ENCODE peak calls at places on chromosome 22, in ten cellular contexts. Y, I, P, R, N, C, F, G, K and S are unnamed samples.

GRCh38 chr22:47878460-47878859 is 1116.0 kb downstream of the TBC1D22A start:
- DNase-seq in I (no peak), C (no peak), P (no peak), N (no peak), Y (no peak), K (no peak), R (no peak), F (no peak), G (no peak), S (no peak)

GRCh38 chr22:49307071-49307830 is 520.4 kb downstream of the BRD1 start:
- DNase-seq in P (no peak), Y (no peak), I (no peak), C (peak), K (peak), R (peak), N (no peak), F (peak), G (peak), S (no peak)

GRCh38 chr22:49255741-49256318 is 571.8 kb downstream of the BRD1 start:
- DNase-seq in R (no peak), P (no peak), I (no peak), Y (no peak), C (peak), N (no peak), F (peak), K (peak), G (no peak), S (no peak)

GRCh38 chr22:41657709-41658108 is 31.0 kb downstream of the SNU13 start:
- DNase-seq in K (no peak), C (no peak), I (no peak), N (no peak), P (no peak), F (peak), G (no peak), R (no peak), Y (no peak), S (no peak)

GRCh38 chr22:45014658-45015057 is 4.9 kb upstream of the PHF21B start:
- DNase-seq in Y (no peak), K (no peak), I (no peak), R (no peak), P (no peak), N (no peak), F (no peak), C (no peak), G (no peak), S (no peak)

GRCh38 chr22:34850010-34850409 is 215.9 kb upstream of the ISX start:
- DNase-seq in F (no peak), N (no peak), P (no peak), K (no peak), I (no peak), Y (no peak), R (peak), G (no peak), C (no peak), S (no peak)

GRCh38 chr22:30208631-30209603 is 37.6 kb downstream of the LIF start:
- DNase-seq in Y (peak), G (peak), R (peak), K (peak), F (peak), N (no peak), C (peak), I (peak), P (peak), S (no peak)

GRCh38 chr22:27919943-27920755 is 1.1 kb upstream of the PITPNB start:
- DNase-seq in G (peak), C (peak), Y (peak), R (peak), P (peak), K (no peak), N (no peak), F (peak), I (peak), S (no peak)

GRCh38 chr22:45125198-45125597 is 38.5 kb upstream of the NUP50 start:
- DNase-seq in N (no peak), I (no peak), G (no peak), F (no peak), P (peak), Y (no peak), R (no peak), K (no peak), C (no peak), S (no peak)

GRCh38 chr22:50520826-50521453 is 4.5 kb downstream of the SCO2 start:
- DNase-seq in R (no peak), P (no peak), Y (no peak), C (no peak), K (no peak), I (no peak), F (no peak), N (no peak), G (no peak), S (no peak)

GRCh38 chr22:23533328-23533762 is 46.7 kb downstream of the IGLL1 start:
- DNase-seq in P (peak), K (no peak), Y (no peak), G (no peak), R (no peak), F (no peak), C (no peak), I (peak), N (no peak), S (no peak)

GRCh38 chr22:46062971-46063631 is 86.1 kb upstream of the WNT7B start:
- DNase-seq in K (peak), N (no peak), F (peak), G (peak), Y (no peak), I (no peak), R (peak), P (no peak), C (peak), S (no peak)

GRCh38 chr22:19109198-19110063 is 12.8 kb downstream of the DGCR2 start:
- DNase-seq in R (no peak), Y (peak), G (peak), N (peak), I (peak), K (peak), C (peak), P (peak), F (peak), S (no peak)

GRCh38 chr22:24156146-24156914 is 25.0 kb upstream of the SUSD2 start:
- DNase-seq in G (no peak), I (no peak), R (peak), C (peak), K (peak), F (no peak), Y (no peak), P (peak), N (peak), S (peak)

GRCh38 chr22:47918936-47919505 is 1156.6 kb downstream of the TBC1D22A start:
- DNase-seq in F (no peak), G (no peak), K (no peak), R (no peak), I (no peak), C (no peak), P (no peak), N (no peak), Y (no peak), S (no peak)

GRCh38 chr22:40524392-40525249 is 111.9 kb downstream of the MRTFA start:
- DNase-seq in G (no peak), R (no peak), F (no peak), P (peak), I (peak), Y (no peak), C (no peak), K (no peak), N (peak), S (no peak)

GRCh38 chr22:36796629-36797175 is 20.1 kb downstream of the PVALB start:
- DNase-seq in G (no peak), C (no peak), K (no peak), P (no peak), R (no peak), N (no peak), I (no peak), F (no peak), Y (no peak), S (no peak)

GRCh38 chr22:47160781-47161520 is 398.5 kb downstream of the TBC1D22A start:
- DNase-seq in G (peak), R (no peak), I (no peak), N (no peak), K (no peak), F (no peak), P (no peak), C (no peak), Y (no peak), S (no peak)

GRCh38 chr22:39820266-39820665 is 73.3 kb downstream of the ENTHD1 start:
- DNase-seq in K (no peak), R (no peak), C (no peak), F (no peak), Y (no peak), P (peak), I (peak), N (no peak), G (no peak), S (peak)

DNA sequence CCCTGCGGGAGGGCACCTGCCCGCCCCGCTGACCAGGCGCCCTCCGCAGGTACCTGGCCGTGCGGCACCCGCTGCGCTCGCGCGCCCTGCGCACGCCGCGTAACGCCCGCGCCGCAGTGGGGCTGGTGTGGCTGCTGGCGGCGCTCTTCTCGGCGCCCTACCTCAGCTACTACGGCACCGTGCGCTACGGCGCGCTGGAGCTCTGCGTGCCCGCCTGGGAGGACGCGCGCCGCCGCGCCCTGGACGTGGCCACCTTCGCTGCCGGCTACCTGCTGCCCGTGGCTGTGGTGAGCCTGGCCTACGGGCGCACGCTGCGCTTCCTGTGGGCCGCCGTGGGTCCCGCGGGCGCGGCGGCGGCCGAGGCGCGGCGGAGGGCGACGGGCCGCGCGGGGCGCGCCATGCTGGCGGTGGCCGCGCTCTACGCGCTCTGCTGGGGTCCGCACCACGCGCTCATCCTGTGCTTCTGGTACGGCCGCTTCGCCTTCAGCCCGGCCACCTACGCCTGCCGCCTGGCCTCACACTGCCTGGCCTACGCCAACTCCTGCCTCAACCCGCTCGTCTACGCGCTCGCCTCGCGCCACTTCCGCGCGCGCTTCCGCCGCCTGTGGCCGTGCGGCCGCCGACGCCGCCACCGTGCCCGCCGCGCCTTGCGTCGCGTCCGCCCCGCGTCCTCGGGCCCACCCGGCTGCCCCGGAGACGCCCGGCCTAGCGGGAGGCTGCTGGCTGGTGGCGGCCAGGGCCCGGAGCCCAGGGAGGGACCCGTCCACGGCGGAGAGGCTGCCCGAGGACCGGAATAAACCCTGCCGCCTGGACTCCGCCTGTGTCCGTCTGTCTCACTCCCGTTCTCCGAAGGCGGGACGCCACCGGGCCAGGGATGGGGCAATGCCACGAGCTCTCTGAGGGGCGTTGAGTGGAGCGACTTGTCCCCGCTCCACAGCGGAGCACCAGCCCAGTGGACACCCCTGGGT is 1.8 kb downstream of the GALR3 start:
- DNase-seq in F (no peak), C (no peak), G (no peak), Y (no peak), I (no peak), N (no peak), P (no peak), R (peak), K (no peak), S (no peak)
- TF ChIP-seq POLR2A in F (no peak), C (no peak), G (no peak), Y (no peak), I (no peak), N (no peak), P (no peak), R (no peak), K (no peak), S (no peak)

GRCh38 chr22:18059473-18059872 is 18.3 kb upstream of the PEX26 start:
- DNase-seq in C (no peak), G (no peak), F (no peak), I (no peak), K (no peak), N (no peak), Y (no peak), P (no peak), R (no peak), S (no peak)

GRCh38 chr22:18059991-18060390 is 17.8 kb upstream of the PEX26 start:
- DNase-seq in G (no peak), Y (no peak), C (no peak), I (no peak), P (no peak), F (no peak), N (no peak), R (no peak), K (no peak), S (no peak)

GRCh38 chr22:18058770-18059169 is 19.0 kb upstream of the PEX26 start:
- DNase-seq in Y (no peak), K (no peak), F (no peak), C (no peak), P (no peak), G (no peak), N (no peak), I (no peak), R (no peak), S (no peak)

GRCh38 chr22:18062421-18062820 is 15.4 kb upstream of the PEX26 start:
- DNase-seq in R (no peak), G (no peak), P (no peak), K (no peak), I (no peak), F (no peak), C (no peak), N (no peak), Y (no peak), S (no peak)

GRCh38 chr22:18060646-18061620 is 16.9 kb upstream of the PEX26 start:
- DNase-seq in R (no peak), I (peak), G (no peak), N (no peak), F (no peak), K (no peak), Y (no peak), P (peak), C (peak), S (no peak)
- TF ChIP-seq POLR2A in R (no peak), I (no peak), G (no peak), N (no peak), F (no peak), K (no peak), Y (no peak), P (no peak), C (no peak), S (no peak)

DNA sequence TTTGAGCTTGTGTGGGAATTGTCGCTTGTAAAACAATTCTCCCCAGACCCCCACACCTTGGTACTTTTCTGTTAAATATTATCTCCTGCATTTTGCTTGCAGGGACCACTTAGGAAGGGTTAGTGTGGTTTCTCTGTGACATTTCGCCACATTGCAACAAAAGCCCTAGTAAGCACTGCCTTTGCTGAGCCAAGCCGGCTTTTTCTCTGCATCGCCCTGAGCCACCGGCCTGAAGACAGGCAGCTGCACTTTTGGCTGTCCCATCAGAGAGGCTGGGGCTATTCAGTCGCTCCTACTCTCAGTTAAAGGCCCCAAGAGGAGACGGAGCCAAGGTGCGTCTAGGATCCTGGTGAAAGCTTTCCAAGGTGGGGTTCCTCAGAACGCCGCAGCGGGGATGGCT is 5.7 kb downstream of the MPPED1 start:
- DNase-seq in P (no peak), G (no peak), I (no peak), Y (no peak), R (no peak), K (no peak), N (no peak), F (no peak), C (no peak), S (no peak)
- TF ChIP-seq POLR2A in P (no peak), G (no peak), I (no peak), Y (no peak), R (no peak), K (no peak), N (no peak), F (no peak), C (no peak), S (no peak)

DNA sequence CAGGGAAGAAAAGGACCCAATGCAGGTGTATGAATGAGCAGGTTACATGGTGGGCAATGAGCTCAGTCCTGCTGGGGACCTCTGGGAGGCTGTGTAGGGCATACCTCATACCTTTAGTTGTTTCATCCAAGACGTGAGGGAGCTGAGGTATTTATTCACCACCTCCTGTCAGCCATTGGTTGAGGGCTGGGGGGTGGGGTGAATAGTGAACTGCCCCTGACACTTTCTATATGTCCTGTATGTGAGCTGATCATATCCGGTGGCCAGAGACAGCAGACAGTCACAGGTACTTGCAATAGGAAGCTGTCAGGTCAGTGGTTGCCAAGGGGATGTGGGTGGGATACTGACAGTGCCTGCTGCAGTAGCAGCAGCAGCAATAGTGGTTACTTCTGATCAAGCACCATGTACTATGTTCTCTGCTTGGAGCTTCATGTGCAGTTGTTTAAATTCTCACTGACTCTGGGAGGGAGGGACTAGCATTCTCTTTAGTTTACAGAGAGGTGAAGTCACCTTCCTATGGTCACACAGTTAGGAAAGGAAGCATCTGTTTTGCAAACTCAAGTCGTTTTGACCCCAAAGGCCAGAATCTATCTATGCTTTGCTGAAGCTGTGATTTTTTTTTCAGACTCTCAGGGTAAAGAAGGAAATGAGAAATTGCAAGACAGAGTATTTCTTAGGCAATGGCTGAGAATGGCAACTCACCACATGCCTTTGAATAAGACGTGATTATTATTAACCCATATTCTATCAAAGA is 54.0 kb downstream of the MIAT start:
- DNase-seq in N (no peak), G (no peak), C (peak), Y (no peak), R (no peak), K (peak), I (no peak), F (no peak), P (peak), S (no peak)
- TF ChIP-seq POLR2A in N (no peak), G (no peak), C (no peak), Y (no peak), R (no peak), K (no peak), I (no peak), F (no peak), P (no peak), S (no peak)

DNA sequence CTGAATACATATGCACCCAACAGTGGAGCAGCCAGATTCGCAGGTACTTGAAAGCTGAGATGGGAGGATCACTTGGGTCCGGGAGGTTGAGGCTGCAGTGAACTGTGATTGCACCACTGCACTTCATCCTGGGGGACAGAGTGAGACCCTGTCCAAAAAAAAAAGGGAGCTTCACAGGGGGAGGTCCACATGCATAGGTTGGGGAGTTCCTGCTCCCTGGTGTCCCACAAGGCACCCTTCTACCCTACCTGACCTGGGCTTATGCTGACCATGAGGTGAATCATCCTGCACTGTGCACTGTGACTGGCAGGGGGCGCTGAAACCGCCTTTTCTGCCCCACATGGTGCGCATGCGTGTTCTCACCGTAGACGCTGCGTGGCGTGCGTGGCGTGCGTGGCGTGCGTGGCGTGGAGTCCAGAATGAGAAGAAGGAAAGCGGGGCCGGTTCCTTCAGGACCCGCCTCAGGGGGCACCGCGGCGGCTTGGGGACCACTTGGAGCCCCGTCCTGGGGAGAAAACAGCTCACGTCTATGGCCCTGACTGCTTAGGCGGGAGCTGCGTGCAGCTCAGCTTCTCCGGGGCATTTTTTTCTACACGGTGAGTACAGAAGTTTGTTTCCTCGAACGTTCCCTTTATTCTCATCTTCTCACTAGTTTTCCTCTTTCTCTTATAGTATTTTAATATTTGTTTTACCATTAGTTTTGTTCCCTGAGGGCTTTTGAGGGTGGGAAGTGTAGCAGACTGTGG is 116.6 kb upstream of the GRK3 start:
- DNase-seq in G (peak), F (peak), K (peak), Y (peak), R (peak), N (peak), I (peak), C (peak), P (peak), S (peak)
- TF ChIP-seq POLR2A in G (peak), F (no peak), K (no peak), Y (peak), R (no peak), N (peak), I (peak), C (no peak), P (peak), S (peak)